ENCODE peak calls at places on chromosome 16, in nine cellular contexts. R is aorta; M is GM12878; U is gastroesophageal sphincter; H is right lobe of liver; E is pancreas; C is PC-3; O is Right ventricle myocardium superior; D is naive thymus-derived CD8-positive, alpha-beta T cell. I is an unnamed sample.
A peak's percentile ranks its signal among the peaks of the same experiment; 100 is the strongest.

GRCh38 chr16:1465567-1465915 is 9.3 kb downstream of the CLCN7 start:
- ATAC-seq in C (no peak), O (no peak), R (no peak), D (no peak), H (no peak), U (no peak), E (no peak), M (no peak), I (peak; percentile 7)

GRCh38 chr16:28172331-28172730 is 39.4 kb downstream of the XPO6 start:
- ATAC-seq in D (no peak), U (no peak), O (no peak), E (no peak), R (no peak), M (no peak), H (no peak), C (no peak), I (no peak)

GRCh38 chr16:69367980-69368379 is 16.4 kb upstream of the TMED6 start:
- ATAC-seq in M (no peak), O (no peak), C (no peak), U (no peak), R (no peak), D (no peak), H (no peak), E (no peak), I (no peak)

GRCh38 chr16:80151706-80152073 is 389.1 kb upstream of the DYNLRB2 start:
- ATAC-seq in U (no peak), H (no peak), E (peak; percentile 58), R (no peak), D (no peak), O (peak; percentile 38), M (no peak), C (no peak), I (no peak)

GRCh38 chr16:2459647-2460390 is at the start of gene TEDC2:
- ATAC-seq in R (peak; percentile 96), D (peak; percentile 99), U (peak; percentile 98), M (peak; percentile 99), E (peak; percentile 100), C (peak; percentile 89), O (peak; percentile 100), H (peak; percentile 98), I (peak; percentile 95)

GRCh38 chr16:21184834-21185233 is 26.4 kb downstream of the LDAF1 start:
- ATAC-seq in O (no peak), U (no peak), D (no peak), C (no peak), R (no peak), H (no peak), E (no peak), M (no peak), I (peak; percentile 60)

GRCh38 chr16:81429045-81429521 is 15.5 kb upstream of the CMIP start:
- ATAC-seq in H (peak; percentile 81), O (no peak), R (no peak), M (peak; percentile 59), C (peak; percentile 68), U (no peak), D (peak; percentile 62), E (peak; percentile 95), I (no peak)

GRCh38 chr16:71367243-71367976 is 8.9 kb downstream of the CALB2 start:
- ATAC-seq in E (peak; percentile 61), H (peak; percentile 54), C (peak; percentile 79), U (no peak), D (no peak), M (peak; percentile 93), O (no peak), R (no peak), I (peak; percentile 72)

GRCh38 chr16:10646581-10647263 is 48.0 kb downstream of the TEKT5 start:
- ATAC-seq in R (no peak), M (no peak), D (no peak), C (no peak), H (peak; percentile 83), U (no peak), E (peak; percentile 93), O (no peak), I (no peak)

GRCh38 chr16:30838876-30839471 is 52.0 kb upstream of the ZNF629 start:
- ATAC-seq in H (no peak), O (no peak), E (peak; percentile 39), D (no peak), U (no peak), C (no peak), M (peak; percentile 35), R (no peak), I (peak; percentile 21)

GRCh38 chr16:3798827-3799226 is 81.5 kb upstream of the TRAP1 start:
- ATAC-seq in H (no peak), M (peak; percentile 56), C (no peak), D (no peak), E (no peak), U (no peak), R (no peak), O (no peak), I (no peak)

I was measured in esophagus mucosa.